ENCODE peak calls at places on chromosome 10, in ten cellular contexts. S is tibial nerve, H is tibial artery, R is heart right ventricle, A is Panc1, E is neural progenitor cell, V is psoas muscle, X is fibroblast of lung, L is Peyer's patch, M is pancreas. W is an unnamed sample. For H3K4me1, the result is how much of the 10 kb centered on the place peaks cover.

GRCh38 chr10:49605939-49606509 is 4.1 kb upstream of the SLC18A3 start:
- DNase-seq in V (no peak), R (no peak), S (no peak), L (no peak), E (no peak), X (no peak), A (no peak), H (no peak), M (no peak), W (no peak)

GRCh38 chr10:120451968-120452367 is 5.1 kb upstream of the PLPP4 start:
- DNase-seq in R (no peak), M (no peak), L (no peak), H (no peak), S (no peak), X (no peak), E (no peak), V (no peak), A (no peak), W (no peak)

GRCh38 chr10:112435013-112435619 is 11.6 kb downstream of the ZDHHC6 start:
- DNase-seq in R (no peak), A (no peak), H (no peak), E (peak), V (no peak), X (peak), S (no peak), M (no peak), L (no peak), W (no peak)

GRCh38 chr10:11176746-11177145 is 159.1 kb downstream of the CELF2 start:
- DNase-seq in S (no peak), H (no peak), M (no peak), E (no peak), V (no peak), X (no peak), R (no peak), L (peak), A (no peak), W (no peak)

GRCh38 chr10:118148245-118148644 is 101.5 kb upstream of the RAB11FIP2 start:
- DNase-seq in L (no peak), R (no peak), S (no peak), H (no peak), X (no peak), V (no peak), M (no peak), E (peak), A (no peak), W (no peak)

GRCh38 chr10:13099144-13099665 is 758 bp upstream of the OPTN start:
- DNase-seq in H (no peak), M (peak), X (peak), A (no peak), L (peak), E (peak), V (peak), S (no peak), R (peak), W (no peak)

GRCh38 chr10:25026463-25026862 is 10.1 kb downstream of the THNSL1 start:
- DNase-seq in L (no peak), E (no peak), H (no peak), A (no peak), V (no peak), M (no peak), X (peak), S (no peak), R (no peak), W (no peak)

GRCh38 chr10:100167521-100168312 is 18.1 kb downstream of the ERLIN1 start:
- DNase-seq in E (no peak), M (no peak), V (no peak), A (no peak), S (no peak), R (no peak), L (no peak), H (no peak), X (no peak), W (no peak)

GRCh38 chr10:69051303-69051702 is 36.6 kb upstream of the SRGN start:
- DNase-seq in E (no peak), L (no peak), S (no peak), A (no peak), R (no peak), H (peak), X (peak), V (no peak), M (peak), W (peak)

GRCh38 chr10:37588299-37588698 is 269.1 kb downstream of the ZNF248 start:
- DNase-seq in M (no peak), A (no peak), X (no peak), S (no peak), H (no peak), E (no peak), L (no peak), V (no peak), R (no peak), W (no peak)

GRCh38 chr10:37582237-37582636 is 275.2 kb downstream of the ZNF248 start:
- DNase-seq in A (no peak), S (no peak), E (no peak), V (no peak), L (no peak), X (no peak), M (no peak), R (no peak), H (no peak), W (no peak)

GRCh38 chr10:37584643-37585042 is 272.8 kb downstream of the ZNF248 start:
- DNase-seq in H (no peak), X (no peak), A (no peak), R (no peak), V (no peak), E (no peak), L (no peak), M (no peak), S (no peak), W (no peak)
- TF ChIP-seq CTCF in H (no peak), X (no peak), A (no peak), R (no peak), V (no peak), E (no peak), L (no peak), M (no peak), S (no peak), W (no peak)

DNA sequence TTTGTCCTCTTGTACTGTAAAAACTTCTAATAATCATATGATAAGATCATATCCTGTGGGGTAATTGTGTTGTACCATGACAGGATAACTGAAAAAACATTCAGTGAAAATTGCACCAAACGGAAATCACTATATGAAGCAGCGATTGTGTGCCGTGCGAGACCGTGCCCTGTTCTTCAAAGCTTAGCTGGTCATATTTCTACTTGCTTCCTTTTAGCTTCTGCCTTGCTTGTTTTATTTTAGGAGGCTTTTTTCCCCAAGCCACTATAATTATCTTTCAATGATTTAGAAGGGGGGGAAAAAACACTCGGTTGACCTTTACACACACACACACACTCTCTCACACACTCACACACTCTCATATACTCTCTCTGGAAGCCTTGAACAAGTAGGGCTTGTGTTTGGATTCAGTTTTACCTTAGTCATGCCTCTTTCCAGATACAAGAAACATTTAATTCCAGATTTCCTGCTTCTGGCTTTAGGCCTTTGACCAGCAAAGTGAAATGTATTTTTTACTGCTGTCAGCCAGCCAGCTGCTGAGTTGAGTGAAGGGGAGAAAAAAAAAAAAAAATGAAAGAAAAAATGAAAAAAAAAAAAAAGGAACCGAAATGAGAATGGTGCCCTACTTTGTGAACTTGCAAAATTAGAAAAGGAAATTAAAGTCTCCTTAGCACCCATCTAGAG is 181.4 kb downstream of the ARID5B start:
- DNase-seq in E (no peak), A (no peak), V (no peak), L (no peak), M (no peak), S (no peak), X (peak), H (no peak), R (no peak), W (no peak)
- H3K4me1 ChIP-seq in E (under half), A (under half), V (half or more), L (under half), M (under half), S (under half), X (under half), H (under half), R (half or more), W (under half)

GRCh38 chr10:89475567-89475966 is 59.8 kb downstream of the SLC16A12 start:
- DNase-seq in X (peak), L (no peak), S (no peak), E (no peak), M (no peak), H (no peak), A (no peak), V (no peak), R (no peak), W (no peak)

GRCh38 chr10:89474452-89474851 is 60.1 kb downstream of the IFIT5 start:
- DNase-seq in E (no peak), L (no peak), S (no peak), R (no peak), X (no peak), V (no peak), H (no peak), M (no peak), A (no peak), W (no peak)

GRCh38 chr10:89476676-89477075 is 58.7 kb downstream of the SLC16A12 start:
- DNase-seq in H (no peak), A (no peak), S (peak), R (peak), L (no peak), M (no peak), X (no peak), E (no peak), V (peak), W (no peak)

GRCh38 chr10:89475137-89475536 is 60.3 kb downstream of the SLC16A12 start:
- DNase-seq in H (no peak), A (no peak), L (no peak), X (no peak), E (peak), S (no peak), R (no peak), M (no peak), V (no peak), W (no peak)

DNA sequence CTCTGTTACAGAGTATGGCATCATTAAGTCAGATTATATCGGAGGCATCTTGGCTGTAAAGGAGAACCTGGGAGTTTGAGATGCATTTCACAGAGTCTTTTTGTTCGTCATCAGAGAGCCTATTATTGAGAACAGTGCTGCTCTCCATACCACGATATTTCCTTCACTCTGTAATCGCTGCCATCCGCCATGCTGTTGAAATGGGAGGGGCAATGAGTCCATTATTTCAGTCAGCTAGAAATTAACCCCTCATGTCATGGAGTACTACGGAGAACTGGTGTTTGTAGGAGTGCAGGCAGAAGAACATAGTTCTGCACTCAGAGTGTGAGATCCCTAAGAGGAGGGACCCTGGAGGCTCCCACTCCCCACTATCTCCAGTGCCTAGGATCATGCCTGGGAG is 59.2 kb downstream of the SLC16A12 start:
- DNase-seq in V (no peak), H (no peak), M (no peak), R (no peak), E (no peak), X (no peak), L (no peak), A (no peak), S (no peak), W (no peak)
- H3K27ac ChIP-seq in V (peak), H (peak), M (no peak), R (peak), E (no peak), X (no peak), L (peak), A (no peak), S (peak), W (peak)

DNA sequence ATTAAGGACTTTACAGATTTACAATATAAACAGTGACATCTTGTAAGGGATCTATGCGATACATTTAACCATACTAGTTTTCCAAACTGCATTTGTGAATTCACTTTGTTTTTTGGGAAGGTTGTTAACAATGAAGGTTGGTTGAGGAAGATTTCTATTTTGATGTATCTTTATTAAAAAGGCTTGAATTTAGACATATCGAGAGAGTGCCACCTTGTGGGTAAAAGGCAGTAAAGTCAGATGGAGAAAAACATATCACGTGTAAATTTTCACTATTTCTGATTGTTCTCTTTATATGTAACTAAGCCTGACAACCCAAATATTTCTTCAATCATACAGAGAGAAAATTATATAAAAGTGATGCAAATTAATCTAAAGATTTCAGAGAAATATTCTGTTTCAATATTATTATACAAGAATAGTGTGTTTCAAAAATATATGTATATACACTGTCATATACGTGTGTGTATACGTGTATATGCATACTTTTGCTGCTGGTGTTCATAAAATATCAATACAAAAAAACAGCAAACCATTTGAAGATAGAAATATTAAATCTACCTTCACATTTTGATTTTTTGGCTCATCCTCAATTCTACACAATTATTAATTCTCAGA is 988.6 kb downstream of the SORCS1 start:
- DNase-seq in M (no peak), V (no peak), R (no peak), A (peak), L (no peak), X (peak), H (no peak), S (no peak), E (no peak), W (no peak)
- TF ChIP-seq CTCF in M (peak), V (peak), R (peak), A (peak), L (peak), X (peak), H (no peak), S (peak), E (peak), W (no peak)

GRCh38 chr10:119331031-119331430 is 123.7 kb downstream of the GRK5 start:
- DNase-seq in R (peak), E (no peak), V (peak), X (no peak), L (no peak), M (no peak), A (no peak), S (no peak), H (peak), W (no peak)
- H3K4me1 ChIP-seq in R (under half), E (under half), V (under half), X (under half), L (under half), M (under half), A (under half), S (under half), H (under half), W (under half)

GRCh38 chr10:66680886-66681285 is 244.9 kb upstream of the LRRTM3 start:
- DNase-seq in R (no peak), L (no peak), H (no peak), E (no peak), S (no peak), M (no peak), A (no peak), V (no peak), X (no peak), W (no peak)

DNA sequence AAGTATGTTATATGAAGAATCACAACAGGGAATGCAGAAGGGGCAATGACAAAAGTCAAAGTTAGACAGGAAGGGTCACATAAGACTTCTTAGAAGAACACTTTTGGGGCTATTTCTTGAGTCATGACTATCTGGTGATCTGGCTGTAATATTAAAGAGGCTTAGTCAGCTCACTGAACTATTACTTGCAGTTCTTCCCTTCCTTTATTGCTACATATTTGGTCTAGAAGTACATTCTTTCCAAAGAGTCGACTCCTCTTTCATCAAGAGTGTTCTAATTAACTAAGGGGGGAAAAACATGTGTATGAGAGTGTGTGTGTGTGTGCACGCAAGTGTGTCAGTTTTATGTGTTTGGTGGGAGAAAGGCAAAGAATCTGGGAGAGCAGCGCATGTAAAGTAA is 247.3 kb upstream of the LRRTM3 start:
- DNase-seq in X (no peak), R (no peak), S (no peak), E (no peak), M (no peak), H (no peak), V (no peak), L (no peak), A (no peak), W (no peak)
- H3K27ac ChIP-seq in X (no peak), R (no peak), S (no peak), E (no peak), M (no peak), H (no peak), V (no peak), L (no peak), A (no peak), W (no peak)